ENCODE peak calls at places on chromosomes 2 and 18, in four cellular contexts. One of them, this sample, is unnamed.

GRCh38 chr2:6827516-6828298 is 38.0 kb downstream of the CMPK2 start:
- DNase-seq in Peyer's patch: no peak
- DNase-seq in heart right ventricle: no peak
- DNase-seq in thoracic aorta: no peak
- DNase-seq in this sample: no peak

GRCh38 chr2:30713698-30714097 is 93.5 kb downstream of the CAPN13 start:
- DNase-seq in Peyer's patch: peak; percentile 45
- DNase-seq in heart right ventricle: no peak
- DNase-seq in thoracic aorta: no peak
- DNase-seq in this sample: no peak

GRCh38 chr2:211611621-211612020 is 927.0 kb downstream of the ERBB4 start:
- DNase-seq in Peyer's patch: no peak
- DNase-seq in heart right ventricle: no peak
- DNase-seq in thoracic aorta: no peak
- DNase-seq in this sample: no peak

GRCh38 chr2:20935168-20935567 is 108.7 kb downstream of the APOB start:
- DNase-seq in Peyer's patch: no peak
- DNase-seq in heart right ventricle: no peak
- DNase-seq in thoracic aorta: no peak
- DNase-seq in this sample: no peak

GRCh38 chr2:135657806-135658582 is 83.7 kb upstream of the UBXN4 start:
- DNase-seq in Peyer's patch: peak; percentile 57
- DNase-seq in heart right ventricle: no peak
- DNase-seq in thoracic aorta: no peak
- DNase-seq in this sample: no peak

GRCh38 chr2:45069711-45070664 is 60.7 kb upstream of the SIX2 start:
- DNase-seq in Peyer's patch: no peak
- DNase-seq in heart right ventricle: no peak
- DNase-seq in thoracic aorta: no peak
- DNase-seq in this sample: no peak

GRCh38 chr2:199662245-199662644 is 188.7 kb downstream of the FTCDNL1 start:
- DNase-seq in Peyer's patch: no peak
- DNase-seq in heart right ventricle: no peak
- DNase-seq in thoracic aorta: no peak
- DNase-seq in this sample: no peak

GRCh38 chr2:8435608-8436007 is 246.2 kb upstream of the ID2 start:
- DNase-seq in Peyer's patch: no peak
- DNase-seq in heart right ventricle: no peak
- DNase-seq in thoracic aorta: no peak
- DNase-seq in this sample: no peak

GRCh38 chr2:37454851-37455762 is 110.7 kb downstream of the QPCT start:
- DNase-seq in Peyer's patch: no peak
- DNase-seq in heart right ventricle: no peak
- DNase-seq in thoracic aorta: no peak
- DNase-seq in this sample: no peak

GRCh38 chr2:207810200-207810788 is 40.6 kb upstream of the FZD5 start:
- DNase-seq in Peyer's patch: no peak
- DNase-seq in heart right ventricle: no peak
- DNase-seq in thoracic aorta: no peak
- DNase-seq in this sample: no peak

GRCh38 chr18:34600118-34600517 is 110.0 kb upstream of the DTNA start:
- DNase-seq in Peyer's patch: no peak
- DNase-seq in heart right ventricle: no peak
- DNase-seq in thoracic aorta: no peak
- DNase-seq in this sample: no peak

GRCh38 chr2:192051533-192051932 is 143.2 kb downstream of the TMEFF2 start:
- DNase-seq in Peyer's patch: no peak
- DNase-seq in heart right ventricle: no peak
- DNase-seq in thoracic aorta: no peak
- DNase-seq in this sample: no peak

GRCh38 chr2:109214651-109215371 is 85.8 kb downstream of the SH3RF3 start:
- DNase-seq in Peyer's patch: no peak
- DNase-seq in heart right ventricle: no peak
- DNase-seq in thoracic aorta: no peak
- DNase-seq in this sample: no peak

GRCh38 chr18:79528846-79529245 is 133.1 kb downstream of the NFATC1 start:
- DNase-seq in Peyer's patch: peak; percentile 85
- DNase-seq in heart right ventricle: peak; percentile 54
- DNase-seq in thoracic aorta: no peak
- DNase-seq in this sample: peak; percentile 45

GRCh38 chr18:74256190-74256589 is 35.6 kb downstream of the CYB5A start:
- DNase-seq in Peyer's patch: no peak
- DNase-seq in heart right ventricle: no peak
- DNase-seq in thoracic aorta: no peak
- DNase-seq in this sample: no peak

GRCh38 chr2:38129987-38130386 is 54.0 kb upstream of the CYP1B1 start:
- DNase-seq in Peyer's patch: no peak
- DNase-seq in heart right ventricle: no peak
- DNase-seq in thoracic aorta: no peak
- DNase-seq in this sample: no peak

GRCh38 chr2:5365871-5366461 is 326.2 kb upstream of the SOX11 start:
- DNase-seq in Peyer's patch: no peak
- DNase-seq in heart right ventricle: peak; percentile 63
- DNase-seq in thoracic aorta: no peak
- DNase-seq in this sample: peak; percentile 55

GRCh38 chr2:132038179-132038882 is 123.4 kb downstream of the ANKRD30BL start:
- DNase-seq in Peyer's patch: no peak
- DNase-seq in heart right ventricle: no peak
- DNase-seq in thoracic aorta: no peak
- DNase-seq in this sample: no peak

GRCh38 chr18:31199190-31199769 is 36.6 kb upstream of the DSC1 start:
- DNase-seq in Peyer's patch: no peak
- DNase-seq in heart right ventricle: no peak
- DNase-seq in thoracic aorta: no peak
- DNase-seq in this sample: no peak

DNA sequence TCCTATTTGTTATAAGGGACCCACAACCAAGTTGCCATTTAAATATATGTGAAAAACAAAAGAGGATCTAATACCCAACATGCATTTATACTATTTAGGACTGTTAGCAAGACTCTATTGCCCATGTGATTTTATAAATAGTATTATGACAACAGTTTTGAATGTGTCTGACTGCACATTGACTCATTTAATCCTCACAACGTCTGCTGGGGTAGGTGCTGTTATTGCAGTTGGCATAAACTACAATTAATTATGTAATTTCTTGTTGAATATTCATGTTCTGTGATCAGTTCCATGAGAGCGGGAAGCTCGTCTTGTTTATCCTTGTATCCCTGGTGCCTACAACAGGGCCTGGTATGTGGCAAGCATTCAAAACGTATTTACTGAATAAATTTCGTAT is 53.8 kb downstream of the SH2D6 start:
- DNase-seq in Peyer's patch: no peak
- DNase-seq in heart right ventricle: no peak
- DNase-seq in thoracic aorta: no peak
- DNase-seq in this sample: no peak
- H3K27ac ChIP-seq in Peyer's patch: no peak overlapping the region
- H3K27ac ChIP-seq in heart right ventricle: no peak overlapping the region
- H3K27ac ChIP-seq in thoracic aorta: no peak overlapping the region
- H3K27ac ChIP-seq in this sample: no peak overlapping the region

GRCh38 chr2:241947876-241948275 is 78.3 kb downstream of the RTP5 start:
- DNase-seq in Peyer's patch: peak; percentile 39
- DNase-seq in heart right ventricle: no peak
- DNase-seq in thoracic aorta: no peak
- DNase-seq in this sample: no peak

GRCh38 chr2:241950413-241950863 is 80.9 kb downstream of the RTP5 start:
- DNase-seq in Peyer's patch: peak; percentile 43
- DNase-seq in heart right ventricle: no peak
- DNase-seq in thoracic aorta: no peak
- DNase-seq in this sample: no peak

GRCh38 chr2:241948299-241948897 is 78.9 kb downstream of the RTP5 start:
- DNase-seq in Peyer's patch: peak; percentile 5
- DNase-seq in heart right ventricle: no peak
- DNase-seq in thoracic aorta: no peak
- DNase-seq in this sample: no peak

GRCh38 chr2:241949736-241950412 is 80.3 kb downstream of the RTP5 start:
- DNase-seq in Peyer's patch: peak; percentile 31
- DNase-seq in heart right ventricle: no peak
- DNase-seq in thoracic aorta: no peak
- DNase-seq in this sample: peak; percentile 15

GRCh38 chr2:241948901-241949735 is 79.6 kb downstream of the RTP5 start:
- DNase-seq in Peyer's patch: peak; percentile 44
- DNase-seq in heart right ventricle: no peak
- DNase-seq in thoracic aorta: no peak
- DNase-seq in this sample: no peak
- TF ChIP-seq CTCF in Peyer's patch: no peak
- TF ChIP-seq CTCF in heart right ventricle: no peak
- TF ChIP-seq CTCF in thoracic aorta: no peak
- TF ChIP-seq CTCF in this sample: no peak

GRCh38 chr2:102268529-102269524 is 42.5 kb upstream of the IL1RL1 start:
- DNase-seq in Peyer's patch: no peak
- DNase-seq in heart right ventricle: no peak
- DNase-seq in thoracic aorta: no peak
- DNase-seq in this sample: no peak
- H3K27ac ChIP-seq in Peyer's patch: no peak overlapping the region
- H3K27ac ChIP-seq in heart right ventricle: no peak overlapping the region
- H3K27ac ChIP-seq in thoracic aorta: no peak overlapping the region
- H3K27ac ChIP-seq in this sample: no peak overlapping the region

DNA sequence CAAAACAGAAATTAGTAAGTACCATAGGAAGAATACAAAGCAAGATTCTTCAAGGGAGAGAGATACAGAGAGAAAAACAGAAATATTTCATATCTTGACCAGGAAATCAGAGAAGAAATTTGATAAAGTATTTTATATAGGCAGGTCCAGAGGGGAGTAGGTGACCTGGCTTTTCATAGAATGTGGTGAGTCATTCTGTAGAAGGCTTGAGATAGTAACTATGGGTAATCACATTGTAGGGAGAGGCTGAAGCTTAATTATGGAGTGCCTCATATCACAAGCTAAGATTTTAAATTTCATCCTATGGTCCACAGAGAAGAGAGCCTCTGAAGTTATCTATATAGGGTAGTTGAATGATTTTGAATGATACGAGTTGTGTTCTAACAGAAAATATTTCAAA is 195.0 kb upstream of the CYRIA start:
- DNase-seq in Peyer's patch: no peak
- DNase-seq in heart right ventricle: no peak
- DNase-seq in thoracic aorta: no peak
- DNase-seq in this sample: no peak
- TF ChIP-seq CTCF in Peyer's patch: no peak
- TF ChIP-seq CTCF in heart right ventricle: no peak
- TF ChIP-seq CTCF in thoracic aorta: no peak
- TF ChIP-seq CTCF in this sample: no peak

GRCh38 chr2:85847051-85847588 is 41.7 kb downstream of the ST3GAL5 start:
- DNase-seq in Peyer's patch: no peak
- DNase-seq in heart right ventricle: no peak
- DNase-seq in thoracic aorta: no peak
- DNase-seq in this sample: no peak
- H3K27ac ChIP-seq in Peyer's patch: no peak overlapping the region
- H3K27ac ChIP-seq in heart right ventricle: no peak overlapping the region
- H3K27ac ChIP-seq in thoracic aorta: no peak overlapping the region
- H3K27ac ChIP-seq in this sample: no peak overlapping the region

DNA sequence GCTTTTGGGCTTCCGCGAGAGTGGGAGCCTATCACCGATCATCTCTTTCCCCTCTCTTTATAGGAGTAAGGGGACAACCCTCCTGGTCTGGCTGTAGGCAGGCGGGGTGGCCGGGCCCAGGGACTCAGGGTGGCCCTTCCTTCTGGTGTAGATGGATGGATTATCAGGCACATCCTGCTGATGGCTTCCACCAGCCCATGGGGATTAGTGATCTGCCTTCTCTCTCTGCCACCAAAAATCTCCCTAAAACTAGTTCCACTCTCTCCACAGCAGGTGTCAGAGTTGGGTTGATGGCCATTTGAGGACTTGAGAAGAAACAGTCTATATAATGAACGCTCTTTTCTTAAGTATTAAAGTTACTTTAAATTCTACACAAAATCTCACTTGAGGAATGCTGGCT is 37.4 kb downstream of the NCK2 start:
- DNase-seq in Peyer's patch: peak; percentile 30
- DNase-seq in heart right ventricle: no peak
- DNase-seq in thoracic aorta: no peak
- DNase-seq in this sample: no peak
- TF ChIP-seq CTCF in Peyer's patch: peak; percentile 12
- TF ChIP-seq CTCF in heart right ventricle: no peak
- TF ChIP-seq CTCF in thoracic aorta: no peak
- TF ChIP-seq CTCF in this sample: no peak

DNA sequence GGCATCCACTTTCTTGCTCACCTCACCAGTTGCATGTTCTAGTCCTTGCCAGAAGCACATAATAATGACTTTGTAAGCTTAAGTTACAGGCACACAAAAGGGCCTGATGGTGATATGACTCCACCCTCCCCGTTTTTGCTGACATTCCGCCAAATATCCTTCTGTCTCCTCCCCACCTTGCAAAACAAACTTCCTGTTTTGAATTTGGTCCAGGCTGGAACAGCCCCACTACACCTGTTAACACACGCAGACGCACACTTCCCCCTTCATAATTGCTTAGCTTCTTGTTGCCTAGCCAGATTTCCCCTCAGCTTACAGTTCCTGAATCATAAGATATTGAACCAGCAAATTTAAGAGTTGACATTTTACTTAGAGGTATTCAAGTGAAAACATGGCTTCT is at the start of gene MGAT5:
- DNase-seq in Peyer's patch: peak; percentile 74
- DNase-seq in heart right ventricle: no peak
- DNase-seq in thoracic aorta: no peak
- DNase-seq in this sample: no peak
- H3K27ac ChIP-seq in Peyer's patch: peak within 1 kb of the TSS; percentile 39
- H3K27ac ChIP-seq in heart right ventricle: no peak within 1 kb of the TSS
- H3K27ac ChIP-seq in thoracic aorta: no peak within 1 kb of the TSS
- H3K27ac ChIP-seq in this sample: no peak within 1 kb of the TSS